ENCODE peak calls at places on chromosomes 13 and 19, in five cellular contexts. Z, X, V, S and R are unnamed samples. For H3K27me3, the result is how much of the 10 kb centered on the place peaks cover.

GRCh38 chr13:67148219-67148583 is 81.9 kb downstream of the PCDH9 start:
- DNase-seq in Z (peak), X (no peak), V (no peak), S (peak), R (no peak)

GRCh38 chr13:51942189-51942588 is 69.1 kb downstream of the ATP7B start:
- DNase-seq in Z (no peak), X (no peak), V (no peak), S (no peak), R (no peak)

GRCh38 chr19:50258918-50259372 is 55.5 kb downstream of the MYH14 start:
- DNase-seq in Z (no peak), X (no peak), V (no peak), S (peak), R (no peak)

GRCh38 chr13:113636266-113636963 is 21.6 kb downstream of the ATP4B start:
- DNase-seq in Z (no peak), X (peak), V (peak), S (no peak), R (no peak)

GRCh38 chr13:44734204-44734707 is 158.1 kb upstream of the TSC22D1 start:
- DNase-seq in Z (peak), X (no peak), V (peak), S (peak), R (no peak)

GRCh38 chr13:59461411-59461810 is 702.3 kb downstream of the DIAPH3 start:
- DNase-seq in Z (no peak), X (no peak), V (no peak), S (no peak), R (no peak)

GRCh38 chr13:60397693-60398437 is 845 bp downstream of the TDRD3 start:
- DNase-seq in Z (peak), X (peak), V (peak), S (peak), R (peak)

GRCh38 chr13:50999641-51000040 is 90.0 kb downstream of the RNASEH2B start:
- DNase-seq in Z (no peak), X (no peak), V (no peak), S (no peak), R (no peak)

GRCh38 chr19:42092350-42092749 is 16.4 kb downstream of the ZNF574 start:
- DNase-seq in Z (no peak), X (no peak), V (no peak), S (peak), R (no peak)

GRCh38 chr13:33363328-33363727 is 77.8 kb upstream of the STARD13 start:
- DNase-seq in Z (no peak), X (no peak), V (no peak), S (no peak), R (no peak)

GRCh38 chr13:31982540-31982939 is 49.0 kb upstream of the FRY start:
- DNase-seq in Z (peak), X (no peak), V (peak), S (peak), R (peak)

GRCh38 chr19:3372413-3372812 is 6.0 kb downstream of the NFIC start:
- DNase-seq in Z (no peak), X (no peak), V (no peak), S (no peak), R (no peak)

GRCh38 chr13:34338102-34338501 is 520.2 kb downstream of the RFC3 start:
- DNase-seq in Z (no peak), X (no peak), V (no peak), S (no peak), R (no peak)

GRCh38 chr19:45591004-45591637 is 6.5 kb upstream of the OPA3 start:
- DNase-seq in Z (peak), X (no peak), V (no peak), S (no peak), R (no peak)

GRCh38 chr19:52600639-52601024 is 30.5 kb downstream of the ZNF701 start:
- DNase-seq in Z (no peak), X (peak), V (no peak), S (no peak), R (no peak)

GRCh38 chr13:44565881-44566280 is 10.2 kb downstream of the TSC22D1 start:
- DNase-seq in Z (peak), X (no peak), V (no peak), S (no peak), R (no peak)

GRCh38 chr19:41740415-41741243 is 14.7 kb upstream of the CEACAM6 start:
- DNase-seq in Z (no peak), X (no peak), V (no peak), S (no peak), R (no peak)

GRCh38 chr13:48400820-48401219 is 12.1 kb downstream of the LPAR6 start:
- DNase-seq in Z (peak), X (no peak), V (no peak), S (peak), R (no peak)

GRCh38 chr13:91946498-91947070 is 548.2 kb downstream of the GPC5 start:
- DNase-seq in Z (peak), X (no peak), V (no peak), S (peak), R (no peak)

GRCh38 chr19:56727731-56728130 is 56.2 kb upstream of the ZNF835 start:
- DNase-seq in Z (no peak), X (no peak), V (no peak), S (no peak), R (no peak)

GRCh38 chr13:85223883-85224656 is 575.1 kb downstream of the SLITRK6 start:
- DNase-seq in Z (peak), X (no peak), V (no peak), S (peak), R (no peak)

GRCh38 chr19:39599116-39599515 is 3.2 kb upstream of the LGALS13 start:
- DNase-seq in Z (peak), X (no peak), V (no peak), S (peak), R (no peak)

GRCh38 chr13:27384285-27384684 is 40.1 kb upstream of the GTF3A start:
- DNase-seq in Z (no peak), X (no peak), V (no peak), S (no peak), R (no peak)
- H3K27me3 ChIP-seq in Z (under half), X (under half), V (under half), S (under half), R (under half)

GRCh38 chr13:112060431-112060830 is 6.5 kb upstream of the SOX1 start:
- DNase-seq in Z (no peak), X (no peak), V (no peak), S (no peak), R (no peak)

GRCh38 chr13:112062619-112063308 is 4.2 kb upstream of the SOX1 start:
- DNase-seq in Z (no peak), X (peak), V (no peak), S (no peak), R (no peak)

GRCh38 chr13:112062047-112062618 is 4.8 kb upstream of the SOX1 start:
- DNase-seq in Z (no peak), X (no peak), V (no peak), S (no peak), R (no peak)

GRCh38 chr13:112060899-112061366 is 6.0 kb upstream of the SOX1 start:
- DNase-seq in Z (no peak), X (peak), V (no peak), S (no peak), R (no peak)

DNA sequence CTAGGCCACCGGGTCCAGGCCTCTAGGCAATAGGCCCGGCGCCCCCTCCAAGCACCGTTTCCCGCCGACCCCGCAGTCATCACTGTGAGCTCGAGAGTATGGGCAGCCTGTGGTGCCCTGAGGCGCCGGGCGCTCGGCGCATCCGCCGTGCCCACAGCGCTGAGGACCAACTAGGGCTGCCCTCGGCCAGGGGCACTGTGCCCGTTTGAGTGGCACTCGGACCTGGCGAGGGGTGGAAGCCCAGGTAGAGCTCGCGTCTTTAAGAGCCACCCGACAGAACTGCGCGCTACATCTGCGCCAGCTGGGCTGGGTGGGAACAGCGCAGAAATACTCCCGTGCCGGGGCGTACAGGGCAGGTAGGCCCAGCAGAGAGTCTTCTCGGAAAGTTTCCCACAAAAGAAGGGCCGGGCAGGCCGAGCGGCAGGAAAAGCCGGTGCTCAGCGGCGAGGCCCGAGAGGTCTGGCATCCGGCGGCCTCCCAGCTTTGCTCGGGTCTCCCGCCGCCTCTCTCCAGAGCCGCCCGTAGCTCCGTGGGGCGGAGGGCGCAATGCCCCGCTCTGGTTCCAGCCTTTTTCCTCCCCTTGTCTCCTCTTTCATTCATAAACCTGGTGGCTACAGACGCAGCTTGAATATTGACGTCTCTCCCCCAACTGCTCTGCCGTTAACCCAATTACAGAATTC is 5.4 kb upstream of the SOX1 start:
- DNase-seq in Z (no peak), X (no peak), V (no peak), S (no peak), R (no peak)
- H3K4me3 ChIP-seq in Z (no peak), X (no peak), V (no peak), S (no peak), R (no peak)

DNA sequence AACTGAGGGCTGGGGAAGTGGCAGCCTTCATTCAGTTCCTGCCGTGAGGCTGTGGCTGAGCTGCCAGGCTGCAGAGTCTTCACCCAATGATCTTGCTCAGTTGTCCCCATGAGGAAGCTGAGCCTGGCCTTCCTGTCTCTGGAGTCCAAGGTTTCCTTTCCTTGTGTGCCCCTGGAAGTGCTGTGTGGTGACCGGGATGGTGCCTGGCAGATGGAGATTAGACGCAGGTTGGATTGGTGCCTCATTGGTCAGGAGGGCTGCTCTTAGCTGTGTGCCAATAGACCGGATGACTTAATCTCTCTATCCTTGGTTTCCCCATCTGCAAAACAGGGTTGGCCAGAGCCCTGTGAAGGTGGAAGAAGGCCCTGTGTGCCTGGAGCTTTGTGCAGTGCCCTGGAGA is 24.6 kb downstream of the DNM2 start:
- DNase-seq in Z (no peak), X (no peak), V (no peak), S (no peak), R (no peak)
- H3K27ac ChIP-seq in Z (no peak), X (no peak), V (peak), S (no peak), R (no peak)

GRCh38 chr19:47020132-47020805 is 632 bp downstream of the NPAS1 start:
- DNase-seq in Z (no peak), X (no peak), V (no peak), S (no peak), R (no peak)
- H3K27me3 ChIP-seq in Z (under half), X (half or more), V (half or more), S (half or more), R (under half)

GRCh38 chr13:29562762-29563161 is 32.7 kb downstream of the SLC7A1 start:
- DNase-seq in Z (no peak), X (peak), V (no peak), S (no peak), R (no peak)
- H3K4me3 ChIP-seq in Z (no peak), X (no peak), V (no peak), S (no peak), R (no peak)

DNA sequence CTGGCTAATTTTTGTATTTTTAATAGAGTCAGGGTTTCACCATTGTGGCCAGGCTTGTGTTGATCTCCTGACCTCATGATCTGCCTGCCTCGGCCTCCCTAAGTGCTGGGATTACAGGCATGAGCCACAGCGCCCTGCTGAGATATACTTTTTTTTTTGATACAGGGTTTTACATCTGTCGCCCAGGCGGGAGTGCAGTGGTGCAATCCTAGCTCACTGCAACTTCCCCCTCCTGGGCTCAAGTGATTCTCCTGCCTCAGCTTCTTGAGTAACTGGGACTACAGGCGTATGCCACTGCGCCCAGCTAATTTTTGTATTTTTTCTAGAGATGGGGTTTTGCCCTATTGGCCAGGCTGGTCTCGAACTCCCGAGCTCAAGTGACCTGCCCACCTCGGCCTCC is 2.0 kb downstream of the COLGALT1 start:
- DNase-seq in Z (no peak), X (no peak), V (no peak), S (no peak), R (peak)
- H3K27ac ChIP-seq in Z (no peak), X (no peak), V (peak), S (no peak), R (no peak)

GRCh38 chr13:23069571-23069970 is 111.2 kb upstream of the SGCG start:
- DNase-seq in Z (peak), X (no peak), V (no peak), S (peak), R (no peak)
- H3K27me3 ChIP-seq in Z (under half), X (under half), V (under half), S (under half), R (under half)

GRCh38 chr19:7631577-7631976 is 1.9 kb downstream of the PCP2 start:
- DNase-seq in Z (no peak), X (no peak), V (no peak), S (no peak), R (no peak)

GRCh38 chr19:7636317-7636690 is 606 bp upstream of the STXBP2 start:
- DNase-seq in Z (no peak), X (no peak), V (no peak), S (no peak), R (no peak)

GRCh38 chr19:7635670-7636069 is 1.2 kb upstream of the STXBP2 start:
- DNase-seq in Z (no peak), X (no peak), V (no peak), S (no peak), R (no peak)

GRCh38 chr19:7632340-7633203 is 947 bp downstream of the PCP2 start:
- DNase-seq in Z (no peak), X (no peak), V (no peak), S (no peak), R (no peak)

GRCh38 chr19:7633619-7634018 is at the start of gene PCP2:
- DNase-seq in Z (no peak), X (no peak), V (no peak), S (no peak), R (no peak)
- H3K4me3 ChIP-seq in Z (no peak), X (no peak), V (no peak), S (no peak), R (no peak)